ENCODE peak calls at places on chromosome 3, in nine cellular contexts. Z is H54; L is tibial artery; O is type B pancreatic cell; K is prostate gland; Y is NCI-H2081; N is mesendoderm; A is stimulated activated CD4-positive, alpha-beta T cell treated with anti-CD3 and anti-CD28 coated beads, Interleukin-4, amount 100 ng/mL, for 24 hours; B is activated CD8-positive, alpha-beta memory T cell treated with anti-CD3 and anti-CD28 coated beads for 24 hours. P is an unnamed sample.

GRCh38 chr3:42655331-42655888 is 1.9 kb downstream of the ZBTB47 start:
- DNase-seq in Z (no peak), L (peak; percentile 80), O (no peak), K (no peak), Y (no peak), N (peak; percentile 28), A (no peak), B (no peak), P (peak; percentile 52)

GRCh38 chr3:173891272-173892100 is 493.9 kb downstream of the NLGN1 start:
- DNase-seq in Z (no peak), L (no peak), O (no peak), K (no peak), Y (peak; percentile 15), N (no peak), A (no peak), B (no peak), P (no peak)

GRCh38 chr3:146277953-146278631 is 27.2 kb upstream of the PLSCR4 start:
- DNase-seq in Z (no peak), L (no peak), O (no peak), K (no peak), Y (no peak), N (no peak), A (no peak), B (no peak), P (no peak)

GRCh38 chr3:42647821-42648459 is 5.6 kb upstream of the ZBTB47 start:
- DNase-seq in Z (no peak), L (no peak), O (no peak), K (no peak), Y (no peak), N (peak; percentile 84), A (no peak), B (no peak), P (no peak)

GRCh38 chr3:71579934-71580318 is 3.6 kb downstream of the FOXP1 start:
- DNase-seq in Z (no peak), L (no peak), O (no peak), K (peak; percentile 17), Y (peak; percentile 45), N (peak; percentile 32), A (peak; percentile 13), B (no peak), P (no peak)

GRCh38 chr3:14949126-14949525 is 1.7 kb downstream of the NR2C2 start:
- DNase-seq in Z (no peak), L (no peak), O (no peak), K (no peak), Y (no peak), N (peak; percentile 52), A (no peak), B (no peak), P (no peak)

GRCh38 chr3:171453175-171453868 is 6.9 kb downstream of the TNIK start:
- DNase-seq in Z (no peak), L (no peak), O (no peak), K (no peak), Y (no peak), N (peak; percentile 79), A (no peak), B (no peak), P (no peak)

GRCh38 chr3:30495172-30496124 is 111.0 kb upstream of the TGFBR2 start:
- DNase-seq in Z (no peak), L (no peak), O (no peak), K (no peak), Y (no peak), N (no peak), A (no peak), B (no peak), P (no peak)